ENCODE peak calls at places on chromosomes 3 and 15, in ten cellular contexts. D is A549, Y is cardiac fibroblast, P is GM23338, C is bronchial epithelial cell, J is psoas muscle, Q is ovary, R is dorsolateral prefrontal cortex, O is OCI-LY7, Z is PC-3. L is an unnamed sample.

GRCh38 chr3:47416041-47416440 is 35.2 kb downstream of the PTPN23 start:
- DNase-seq in D (no peak), Y (no peak), P (peak; percentile 58), C (no peak), J (no peak), Q (no peak), R (peak; percentile 74), O (no peak), Z (no peak), L (no peak)

GRCh38 chr15:89799925-89800500 is 14.6 kb downstream of the ANPEP start:
- DNase-seq in D (no peak), Y (no peak), P (no peak), C (no peak), J (peak; percentile 12), Q (no peak), R (no peak), O (no peak), Z (no peak), L (no peak)

GRCh38 chr3:66200147-66200546 is 20.7 kb upstream of the SLC25A26 start:
- DNase-seq in D (no peak), Y (no peak), P (peak; percentile 33), C (no peak), J (no peak), Q (no peak), R (no peak), O (no peak), Z (no peak), L (no peak)

GRCh38 chr15:80419546-80419945 is 15.4 kb downstream of the ARNT2 start:
- DNase-seq in D (no peak), Y (no peak), P (no peak), C (no peak), J (no peak), Q (no peak), R (no peak), O (no peak), Z (peak; percentile 1), L (no peak)

GRCh38 chr3:64161481-64161952 is 63.7 kb downstream of the PRICKLE2 start:
- DNase-seq in D (no peak), Y (no peak), P (peak; percentile 30), C (peak; percentile 64), J (no peak), Q (no peak), R (no peak), O (no peak), Z (peak; percentile 64), L (peak; percentile 53)

GRCh38 chr15:75823860-75824613 is 19.2 kb upstream of the UBE2Q2 start:
- DNase-seq in D (peak; percentile 25), Y (peak; percentile 57), P (peak; percentile 92), C (peak; percentile 35), J (no peak), Q (no peak), R (no peak), O (no peak), Z (peak; percentile 62), L (peak; percentile 48)

GRCh38 chr15:31483924-31484368 is 157.3 kb downstream of the KLF13 start:
- DNase-seq in D (no peak), Y (no peak), P (peak; percentile 77), C (no peak), J (no peak), Q (no peak), R (no peak), O (no peak), Z (no peak), L (no peak)

GRCh38 chr3:10319804-10320203 is 1.1 kb downstream of the SEC13 start:
- DNase-seq in D (no peak), Y (no peak), P (no peak), C (no peak), J (no peak), Q (no peak), R (no peak), O (no peak), Z (no peak), L (no peak)

GRCh38 chr3:177150970-177151627 is 46.2 kb downstream of the TBL1XR1 start:
- DNase-seq in D (peak; percentile 7), Y (peak; percentile 91), P (no peak), C (peak; percentile 90), J (no peak), Q (no peak), R (no peak), O (no peak), Z (peak; percentile 92), L (peak; percentile 89)

GRCh38 chr3:47475029-47475569 is 642 bp downstream of the SCAP start:
- DNase-seq in D (no peak), Y (peak; percentile 35), P (peak; percentile 34), C (peak; percentile 34), J (no peak), Q (no peak), R (no peak), O (no peak), Z (peak; percentile 51), L (peak; percentile 41)

GRCh38 chr15:60469893-60470641 is 8.9 kb downstream of the ICE2 start:
- DNase-seq in D (peak; percentile 74), Y (peak; percentile 41), P (no peak), C (peak; percentile 66), J (no peak), Q (no peak), R (no peak), O (no peak), Z (peak; percentile 26), L (peak; percentile 47)

GRCh38 chr15:76866716-76867321 is 38.3 kb downstream of the SCAPER start:
- DNase-seq in D (peak; percentile 52), Y (peak; percentile 65), P (peak; percentile 43), C (peak; percentile 31), J (no peak), Q (no peak), R (no peak), O (peak; percentile 25), Z (peak; percentile 61), L (peak; percentile 31)

GRCh38 chr3:141840737-141841544 is 35.5 kb upstream of the ATP1B3 start:
- DNase-seq in D (no peak), Y (peak; percentile 86), P (no peak), C (peak; percentile 79), J (no peak), Q (no peak), R (no peak), O (no peak), Z (peak; percentile 58), L (peak; percentile 71)

GRCh38 chr15:22951381-22952280 is 28.5 kb downstream of the CYFIP1 start:
- DNase-seq in D (no peak), Y (no peak), P (no peak), C (peak; percentile 23), J (no peak), Q (peak; percentile 67), R (no peak), O (no peak), Z (no peak), L (peak; percentile 26)

GRCh38 chr3:127455541-127456450 is 134.7 kb downstream of the TPRA1 start:
- DNase-seq in D (peak; percentile 45), Y (peak; percentile 49), P (peak; percentile 90), C (peak; percentile 34), J (peak; percentile 82), Q (peak; percentile 75), R (peak; percentile 79), O (peak; percentile 21), Z (peak; percentile 78), L (peak; percentile 57)

GRCh38 chr3:134029734-134030381 is at the start of gene SLCO2A1:
- DNase-seq in D (no peak), Y (peak; percentile 28), P (peak; percentile 78), C (no peak), J (no peak), Q (no peak), R (no peak), O (no peak), Z (no peak), L (peak; percentile 40)

GRCh38 chr3:167656821-167657220 is 3.1 kb upstream of the WDR49 start:
- DNase-seq in D (no peak), Y (no peak), P (no peak), C (no peak), J (no peak), Q (no peak), R (no peak), O (no peak), Z (no peak), L (no peak)

GRCh38 chr3:186683996-186684395 is 18.2 kb downstream of the HRG start:
- DNase-seq in D (no peak), Y (no peak), P (no peak), C (no peak), J (no peak), Q (no peak), R (no peak), O (no peak), Z (no peak), L (no peak)

GRCh38 chr15:99716540-99716939 is 16.7 kb downstream of the LYSMD4 start:
- DNase-seq in D (no peak), Y (no peak), P (no peak), C (no peak), J (no peak), Q (no peak), R (no peak), O (no peak), Z (no peak), L (no peak)

DNA sequence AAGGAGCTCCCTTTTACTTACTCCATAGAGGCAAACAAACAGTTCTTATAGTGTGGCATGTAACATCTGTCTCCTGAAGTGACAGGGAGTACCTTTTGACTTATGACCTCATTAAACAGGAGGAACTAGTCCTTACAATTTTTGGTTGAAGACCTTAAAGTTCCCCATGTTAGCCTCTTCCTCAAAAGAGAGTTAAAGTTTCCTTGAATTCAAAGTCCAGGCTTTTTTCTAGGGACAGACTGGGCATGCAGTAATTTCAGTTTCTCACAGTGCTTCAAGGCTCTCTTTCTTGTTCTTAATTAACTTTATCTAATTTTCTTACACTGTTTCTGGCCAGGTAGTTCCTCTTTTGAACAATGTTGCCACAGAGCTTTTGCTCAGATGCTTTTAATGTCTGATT is 12.0 kb downstream of the GOLM2 start:
- DNase-seq in D (no peak), Y (no peak), P (no peak), C (no peak), J (no peak), Q (no peak), R (no peak), O (peak; percentile 25), Z (no peak), L (no peak)
- H3K4me3 ChIP-seq in D (no peak overlapping the region), Y (no peak overlapping the region), P (no peak overlapping the region), C (no peak overlapping the region), J (no peak overlapping the region), Q (no peak overlapping the region), R (no peak overlapping the region), O (no peak overlapping the region), Z (no peak overlapping the region), L (no peak overlapping the region)

GRCh38 chr3:139677341-139678155 is at the start of gene NMNAT3:
- DNase-seq in D (peak; percentile 73), Y (peak; percentile 38), P (peak; percentile 98), C (peak; percentile 56), J (peak; percentile 90), Q (peak; percentile 92), R (peak; percentile 85), O (peak; percentile 57), Z (peak; percentile 68), L (peak; percentile 81)
- TF ChIP-seq CTCF in D (no peak), Y (no peak), P (no peak), C (peak; percentile 35), J (no peak), Q (no peak), R (peak; percentile 8), O (no peak), Z (no peak), L (no peak)

GRCh38 chr3:50587806-50588758 is 18.8 kb downstream of the HEMK1 start:
- DNase-seq in D (no peak), Y (no peak), P (no peak), C (no peak), J (peak; percentile 59), Q (no peak), R (no peak), O (no peak), Z (no peak), L (no peak)
- H3K4me3 ChIP-seq in D (no peak overlapping the region), Y (no peak overlapping the region), P (no peak overlapping the region), C (no peak overlapping the region), J (no peak overlapping the region), Q (no peak overlapping the region), R (no peak overlapping the region), O (no peak overlapping the region), Z (no peak overlapping the region), L (no peak overlapping the region)

GRCh38 chr15:61530769-61531168 is 301.7 kb upstream of the RORA start:
- DNase-seq in D (no peak), Y (no peak), P (peak; percentile 62), C (no peak), J (no peak), Q (no peak), R (no peak), O (no peak), Z (no peak), L (no peak)
- TF ChIP-seq CTCF in D (no peak), Y (no peak), P (peak; percentile 51), C (no peak), J (no peak), Q (no peak), R (no peak), O (peak; percentile 24), Z (no peak), L (no peak)